ENCODE peak calls at places on chromosomes 5 and 9, in nine cellular contexts. I, H, M, D, Q, X, O, S and L are unnamed samples.

GRCh38 chr9:31067418-31067817 is 1317.0 kb upstream of the ACO1 start:
- DNase-seq in X (no peak), H (no peak), Q (no peak), O (no peak), D (no peak), M (no peak), S (no peak), I (no peak), L (no peak)

GRCh38 chr9:589723-590122 is 251.8 kb upstream of the DMRT1 start:
- DNase-seq in S (no peak), D (peak; percentile 52), O (peak; percentile 23), X (no peak), Q (no peak), I (peak; percentile 4), H (no peak), M (no peak), L (no peak)

GRCh38 chr5:115767424-115767823 is 49.0 kb downstream of the CDO1 start:
- DNase-seq in S (no peak), X (no peak), M (no peak), H (no peak), D (no peak), O (no peak), Q (no peak), I (no peak), L (no peak)

GRCh38 chr9:36772449-36773370 is 200.0 kb downstream of the MELK start:
- DNase-seq in X (no peak), O (no peak), I (peak; percentile 23), D (no peak), H (peak; percentile 38), M (no peak), Q (no peak), S (no peak), L (no peak)

GRCh38 chr5:74232281-74232680 is 408.2 kb downstream of the ENC1 start:
- DNase-seq in X (no peak), S (no peak), H (peak; percentile 35), O (no peak), I (peak; percentile 20), Q (no peak), M (no peak), D (peak; percentile 82), L (no peak)

GRCh38 chr5:113296681-113297080 is 138.1 kb downstream of the TSSK1B start:
- DNase-seq in Q (no peak), M (no peak), D (no peak), O (no peak), I (peak; percentile 38), X (no peak), H (no peak), S (no peak), L (no peak)

GRCh38 chr5:33299621-33300208 is 141.1 kb upstream of the TARS1 start:
- DNase-seq in O (peak; percentile 61), I (peak; percentile 77), S (no peak), D (no peak), X (no peak), H (peak; percentile 73), Q (no peak), M (no peak), L (peak; percentile 9)

GRCh38 chr9:35042081-35042604 is 30.3 kb downstream of the VCP start:
- DNase-seq in I (peak; percentile 53), S (no peak), Q (no peak), M (no peak), X (peak; percentile 30), H (no peak), D (no peak), O (no peak), L (no peak)

GRCh38 chr9:70504814-70505213 is 90.4 kb upstream of the KLF9 start:
- DNase-seq in M (no peak), S (no peak), D (no peak), X (no peak), Q (no peak), I (peak; percentile 54), O (no peak), H (no peak), L (no peak)

GRCh38 chr9:129162901-129163670 is 15.0 kb downstream of the IER5L start:
- DNase-seq in H (no peak), I (peak; percentile 54), X (no peak), O (no peak), M (no peak), Q (no peak), S (no peak), D (no peak), L (no peak)

GRCh38 chr9:1869843-1870242 is 145.3 kb upstream of the SMARCA2 start:
- DNase-seq in M (no peak), X (no peak), Q (no peak), O (peak; percentile 22), H (peak; percentile 64), S (peak; percentile 33), I (no peak), D (no peak), L (peak; percentile 10)

GRCh38 chr9:99282406-99282805 is 60.3 kb downstream of the SEC61B start:
- DNase-seq in X (no peak), Q (no peak), H (no peak), O (no peak), D (no peak), M (no peak), I (no peak), S (no peak), L (no peak)

GRCh38 chr9:8364021-8364782 is 564.6 kb upstream of the DMAC1 start:
- DNase-seq in D (no peak), H (no peak), O (no peak), X (no peak), M (no peak), Q (no peak), S (no peak), I (no peak), L (no peak)

GRCh38 chr9:8362250-8362649 is 562.7 kb upstream of the DMAC1 start:
- DNase-seq in D (no peak), I (no peak), M (no peak), Q (no peak), O (no peak), S (no peak), X (no peak), H (no peak), L (no peak)

GRCh38 chr9:8366161-8366926 is 566.8 kb upstream of the DMAC1 start:
- DNase-seq in Q (no peak), H (no peak), S (no peak), X (no peak), M (no peak), O (no peak), D (no peak), I (peak; percentile 38), L (no peak)

GRCh38 chr9:8365466-8366160 is 566.0 kb upstream of the DMAC1 start:
- DNase-seq in X (no peak), D (no peak), O (no peak), H (no peak), Q (no peak), I (no peak), M (no peak), S (no peak), L (no peak)

DNA sequence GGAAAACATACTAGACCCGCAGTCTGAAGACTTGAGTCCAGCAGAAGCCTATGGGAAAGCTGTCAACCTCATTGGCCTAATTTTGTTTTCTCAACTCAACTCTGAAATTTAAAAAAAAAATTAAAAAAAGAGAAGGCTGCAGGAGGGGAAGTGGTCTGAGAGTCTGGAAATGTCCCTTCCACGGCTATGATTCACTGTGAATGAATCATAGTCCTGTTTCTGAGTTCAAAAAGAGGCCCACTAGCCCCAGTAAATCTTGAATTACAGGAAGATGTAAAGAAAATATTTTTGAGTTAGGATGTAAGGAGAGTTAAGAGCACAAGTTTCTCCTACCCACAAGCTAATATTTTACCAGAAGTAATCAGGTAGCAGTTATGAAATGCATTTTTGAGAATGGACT is 565.5 kb upstream of the DMAC1 start:
- DNase-seq in D (no peak), X (no peak), M (no peak), H (no peak), Q (no peak), I (peak; percentile 79), O (no peak), S (no peak), L (no peak)
- H3K27ac ChIP-seq in D (no peak overlapping the region), X (no peak overlapping the region), M (no peak overlapping the region), H (no peak overlapping the region), Q (no peak overlapping the region), I (no peak overlapping the region), O (no peak overlapping the region), S (no peak overlapping the region), L (no peak overlapping the region)

GRCh38 chr5:60944904-60945759 is at the start of the genes ERCC8 and NDUFAF2:
- DNase-seq in Q (peak; percentile 95), M (peak; percentile 90), O (peak; percentile 91), X (peak; percentile 87), D (peak; percentile 87), I (peak; percentile 91), S (peak; percentile 93), H (peak; percentile 96), L (peak; percentile 93)
- H3K4me3 ChIP-seq in Q (peak within 1 kb of the TSS; percentile 74), M (peak within 1 kb of the TSS; percentile 66), O (peak within 1 kb of the TSS; percentile 80), X (peak within 1 kb of the TSS; percentile 83), D (peak within 1 kb of the TSS; percentile 75), I (peak within 1 kb of the TSS; percentile 99), S (peak within 1 kb of the TSS; percentile 79), H (peak within 1 kb of the TSS; percentile 59), L (peak within 1 kb of the TSS; percentile 62)

GRCh38 chr9:90895786-90896185 is 94.2 kb downstream of the SYK start:
- DNase-seq in X (no peak), D (no peak), Q (no peak), S (no peak), I (no peak), O (no peak), M (no peak), H (no peak), L (no peak)

GRCh38 chr9:90900130-90900529 is 98.5 kb downstream of the SYK start:
- DNase-seq in I (no peak), Q (no peak), M (no peak), O (no peak), D (no peak), S (no peak), H (peak; percentile 50), X (peak; percentile 26), L (no peak)

GRCh38 chr9:90896231-90896630 is 94.6 kb downstream of the SYK start:
- DNase-seq in M (no peak), S (no peak), I (no peak), H (no peak), Q (no peak), O (no peak), D (no peak), X (no peak), L (no peak)

GRCh38 chr9:90899287-90899686 is 97.7 kb downstream of the SYK start:
- DNase-seq in S (no peak), I (no peak), O (no peak), X (no peak), H (no peak), D (no peak), Q (no peak), M (no peak), L (no peak)

DNA sequence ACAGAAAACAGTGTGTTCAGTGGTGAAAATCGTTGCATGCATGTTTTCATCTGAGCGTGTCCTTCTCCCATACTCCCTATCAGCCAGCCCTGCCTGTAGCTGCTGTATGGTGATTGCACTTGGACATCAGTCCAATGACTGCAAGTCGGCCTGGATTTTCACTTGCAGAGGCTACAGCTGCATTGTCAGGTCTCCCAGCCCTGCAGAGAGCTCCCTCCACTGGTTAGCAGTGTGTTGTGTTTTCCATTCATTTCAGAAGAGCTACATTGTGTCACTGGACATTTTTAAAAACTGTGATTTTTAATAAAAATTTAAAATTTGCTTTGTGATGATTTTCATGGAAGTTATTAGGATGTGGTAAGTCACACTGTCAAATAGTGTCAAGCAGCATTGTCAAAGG is 96.6 kb downstream of the SYK start:
- DNase-seq in M (no peak), H (no peak), O (no peak), S (no peak), I (peak; percentile 25), D (no peak), Q (no peak), X (no peak), L (no peak)
- TF ChIP-seq CTCF in M (no peak), H (peak; percentile 41), O (peak; percentile 61), S (no peak), I (no peak), D (no peak), Q (no peak), X (no peak), L (no peak)

GRCh38 chr9:27967236-27967635 is 394.0 kb upstream of the C9orf72 start:
- DNase-seq in X (no peak), O (no peak), I (no peak), S (no peak), H (no peak), D (no peak), Q (no peak), M (no peak), L (no peak)
- H3K27ac ChIP-seq in X (no peak overlapping the region), O (no peak overlapping the region), I (no peak overlapping the region), S (no peak overlapping the region), H (no peak overlapping the region), D (no peak overlapping the region), Q (no peak overlapping the region), M (no peak overlapping the region), L (no peak overlapping the region)